ENCODE peak calls at places on chromosomes 7 and 10, in four cellular contexts. N is BE2C, V is endothelial cell, L is fibroblast of pulmonary artery. P is an unnamed sample.

GRCh38 chr10:95445223-95445836 is 115.8 kb downstream of the SORBS1 start:
- DNase-seq in N (no peak), V (no peak), L (peak), P (no peak)

GRCh38 chr10:132641966-132642731 is 104.6 kb downstream of the INPP5A start:
- DNase-seq in N (no peak), V (no peak), L (no peak), P (no peak)

GRCh38 chr7:2701832-2702593 is 14.0 kb downstream of the AMZ1 start:
- DNase-seq in N (no peak), V (no peak), L (peak), P (no peak)

GRCh38 chr10:44240766-44241165 is 144.1 kb downstream of the CXCL12 start:
- DNase-seq in N (no peak), V (no peak), L (peak), P (no peak)

GRCh38 chr10:8513155-8514147 is 459.0 kb downstream of the GATA3 start:
- DNase-seq in N (no peak), V (no peak), L (no peak), P (no peak)

GRCh38 chr7:131007439-131008330 is 273.7 kb upstream of the KLF14 start:
- DNase-seq in N (peak), V (peak), L (peak), P (peak)

GRCh38 chr7:37287093-37287492 is 161.6 kb downstream of the ELMO1 start:
- DNase-seq in N (no peak), V (no peak), L (no peak), P (no peak)

GRCh38 chr7:155621418-155621980 is 23.0 kb upstream of the RBM33 start:
- DNase-seq in N (no peak), V (no peak), L (no peak), P (no peak)

GRCh38 chr10:27661511-27662286 is 83.9 kb downstream of the MKX start:
- DNase-seq in N (no peak), V (no peak), L (no peak), P (no peak)

GRCh38 chr7:32539366-32539765 is 44.1 kb downstream of the AVL9 start:
- DNase-seq in N (no peak), V (no peak), L (no peak), P (no peak)

GRCh38 chr10:3868274-3868669 is 83.3 kb upstream of the KLF6 start:
- DNase-seq in N (no peak), V (no peak), L (no peak), P (no peak)

GRCh38 chr7:18900236-18900635 is 217.2 kb downstream of the TWIST1 start:
- DNase-seq in N (no peak), V (no peak), L (no peak), P (no peak)

GRCh38 chr10:122475130-122475529 is 13.8 kb downstream of the HTRA1 start:
- DNase-seq in N (no peak), V (no peak), L (no peak), P (no peak)

GRCh38 chr7:46908770-46909169 is 673.1 kb downstream of the TNS3 start:
- DNase-seq in N (no peak), V (no peak), L (peak), P (no peak)

GRCh38 chr7:123598657-123599056 is 3.0 kb upstream of the ASB15 start:
- DNase-seq in N (no peak), V (no peak), L (no peak), P (no peak)

GRCh38 chr7:41886906-41887311 is 184.0 kb upstream of the INHBA start:
- DNase-seq in N (no peak), V (no peak), L (peak), P (no peak)

GRCh38 chr7:90551036-90551435 is 45.1 kb upstream of the CDK14 start:
- DNase-seq in N (no peak), V (no peak), L (no peak), P (no peak)

GRCh38 chr7:149495785-149496641 is 1.6 kb downstream of the ZNF746 start:
- DNase-seq in N (peak), V (no peak), L (peak), P (peak)

GRCh38 chr7:155846156-155846555 is 33.9 kb upstream of the SHH start:
- DNase-seq in N (no peak), V (no peak), L (no peak), P (no peak)

GRCh38 chr7:116691664-116692063 is 19.7 kb downstream of the MET start:
- DNase-seq in N (no peak), V (no peak), L (peak), P (no peak)

GRCh38 chr7:31017748-31018120 is 34.4 kb upstream of the ADCYAP1R1 start:
- DNase-seq in N (no peak), V (no peak), L (no peak), P (no peak)

GRCh38 chr7:80263321-80263720 is 128.7 kb downstream of the GNAI1 start:
- DNase-seq in N (no peak), V (no peak), L (peak), P (no peak)

GRCh38 chr7:100825760-100826545 is 1.4 kb downstream of the EPHB4 start:
- DNase-seq in N (no peak), V (no peak), L (peak), P (no peak)

GRCh38 chr10:11319990-11320602 is 291.4 kb downstream of the USP6NL start:
- DNase-seq in N (no peak), V (no peak), L (no peak), P (no peak)

GRCh38 chr7:66250711-66251110 is 45.6 kb downstream of the TPST1 start:
- DNase-seq in N (no peak), V (no peak), L (peak), P (no peak)

DNA sequence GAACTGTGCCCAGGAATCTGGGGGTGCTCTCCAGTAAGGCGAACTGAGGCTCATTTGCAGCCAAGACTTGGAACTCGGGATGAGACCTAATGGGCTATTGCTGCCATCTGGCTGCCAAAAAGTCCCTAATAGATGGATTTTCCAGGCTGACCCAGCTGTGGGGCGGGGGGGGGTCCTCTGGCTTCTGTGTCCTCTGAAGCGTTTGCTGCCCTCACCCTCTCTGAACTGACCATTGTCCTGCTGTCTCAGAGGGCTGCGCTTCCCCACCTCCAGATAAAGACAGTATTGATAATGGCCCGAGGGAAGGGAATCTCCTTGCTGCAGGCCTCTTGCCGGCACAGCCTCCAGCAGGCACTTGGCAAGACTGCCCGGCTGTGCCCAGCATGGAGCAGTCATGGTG is 46.6 kb downstream of the CLEC2L start:
- DNase-seq in N (no peak), V (no peak), L (no peak), P (no peak)
- TF ChIP-seq CTCF in N (peak), V (no peak), L (no peak), P (no peak)

DNA sequence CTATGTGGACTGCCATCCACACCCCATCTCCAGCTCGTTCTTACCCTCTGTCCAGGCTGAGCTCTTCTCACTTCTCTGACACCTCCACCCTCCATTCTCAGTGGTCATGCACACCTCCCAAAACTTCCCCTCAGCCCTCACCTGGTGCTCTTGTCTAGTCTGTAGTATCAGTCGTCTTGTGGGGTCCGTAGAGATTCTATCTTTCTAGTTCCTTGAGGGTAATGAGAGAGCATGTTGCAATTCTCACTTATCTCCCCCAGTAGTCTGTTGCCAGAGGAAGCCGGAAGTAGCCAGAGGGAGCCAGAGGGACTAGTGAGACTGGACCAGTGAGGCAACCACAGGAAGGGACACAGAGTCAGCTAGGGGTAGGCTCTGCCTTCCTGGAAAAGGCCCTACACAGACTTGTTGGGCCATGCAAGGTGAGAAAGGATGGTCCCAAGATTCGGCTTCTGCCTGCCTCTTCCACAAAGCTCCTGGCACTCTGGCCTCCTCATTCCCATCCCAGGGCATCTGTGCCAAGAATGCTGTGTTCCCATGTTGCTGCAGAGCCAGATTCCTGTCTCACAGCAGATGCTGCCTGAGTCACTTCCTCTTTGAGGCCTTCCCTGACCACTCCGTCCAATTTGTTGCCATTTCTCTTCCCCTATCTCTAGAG is 50.6 kb upstream of the DUSP5 start:
- DNase-seq in N (no peak), V (no peak), L (peak), P (no peak)
- TF ChIP-seq CTCF in N (peak), V (no peak), L (peak), P (no peak)

GRCh38 chr10:114244126-114244525 is 5.1 kb downstream of the VWA2 start:
- DNase-seq in N (no peak), V (no peak), L (no peak), P (no peak)

GRCh38 chr10:114239994-114240345 is 916 bp downstream of the VWA2 start:
- DNase-seq in N (no peak), V (no peak), L (no peak), P (no peak)

GRCh38 chr10:114243661-114244060 is 4.6 kb downstream of the VWA2 start:
- DNase-seq in N (no peak), V (no peak), L (no peak), P (no peak)

GRCh38 chr10:114242235-114242634 is 3.2 kb downstream of the VWA2 start:
- DNase-seq in N (no peak), V (no peak), L (no peak), P (no peak)

GRCh38 chr10:114239117-114239993 is at the start of gene VWA2:
- DNase-seq in N (peak), V (peak), L (no peak), P (peak)
- TF ChIP-seq CTCF in N (no peak), V (no peak), L (no peak), P (no peak)

GRCh38 chr10:35661236-35661635 is 19.1 kb upstream of the FZD8 start:
- DNase-seq in N (no peak), V (no peak), L (no peak), P (no peak)
- TF ChIP-seq CTCF in N (no peak), V (no peak), L (no peak), P (no peak)

DNA sequence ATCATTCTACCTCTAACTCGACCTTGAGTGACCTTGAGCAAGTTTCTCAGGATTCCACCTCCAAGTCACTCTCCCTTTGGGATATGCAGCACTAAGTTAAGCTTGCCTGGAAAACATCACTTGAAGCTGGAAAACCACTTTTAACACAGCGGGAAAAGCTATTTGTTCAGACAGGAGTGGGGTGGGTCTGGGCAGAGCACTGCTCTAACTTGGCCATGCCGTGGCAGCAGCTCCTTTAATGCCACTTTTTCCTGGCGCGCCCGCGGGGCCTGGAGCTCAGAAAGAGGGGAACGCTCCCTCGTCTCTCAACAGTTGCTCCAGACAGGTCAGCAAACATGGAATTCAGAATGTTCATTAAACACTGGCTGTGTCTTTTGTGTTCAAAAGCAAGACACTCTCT is 35.4 kb downstream of the EGFR start:
- DNase-seq in N (no peak), V (no peak), L (no peak), P (no peak)
- TF ChIP-seq CTCF in N (no peak), V (no peak), L (no peak), P (no peak)

GRCh38 chr10:7301039-7301768 is 109.6 kb downstream of the SFMBT2 start:
- DNase-seq in N (peak), V (peak), L (peak), P (no peak)
- TF ChIP-seq CTCF in N (peak), V (peak), L (peak), P (no peak)

GRCh38 chr10:15548331-15548730 is 171.4 kb downstream of the ITGA8 start:
- DNase-seq in N (no peak), V (no peak), L (no peak), P (no peak)
- TF ChIP-seq CTCF in N (no peak), V (no peak), L (no peak), P (no peak)